ENCODE peak calls at places on chromosome 14, in nine cellular contexts. H, V, C, J, W, U, R, Z and I are unnamed samples.

GRCh38 chr14:73786942-73787759 is 64.5 kb upstream of the PTGR2 start:
- DNase-seq in H (peak), V (no peak), C (peak), J (peak), W (no peak), U (peak), R (peak), Z (peak), I (peak)

GRCh38 chr14:75523771-75524171 is 1.5 kb downstream of the BATF start:
- DNase-seq in H (no peak), V (peak), C (no peak), J (peak), W (no peak), U (peak), R (peak), Z (no peak), I (no peak)

GRCh38 chr14:75941030-75941429 is 40.8 kb downstream of the TGFB3 start:
- DNase-seq in H (no peak), V (peak), C (no peak), J (no peak), W (no peak), U (no peak), R (no peak), Z (no peak), I (no peak)

GRCh38 chr14:102212356-102212755 is 72.7 kb downstream of the WDR20 start:
- DNase-seq in H (no peak), V (no peak), C (no peak), J (no peak), W (no peak), U (no peak), R (no peak), Z (no peak), I (no peak)

GRCh38 chr14:95300697-95301526 is 18.8 kb downstream of the CLMN start:
- DNase-seq in H (no peak), V (no peak), C (no peak), J (no peak), W (no peak), U (no peak), R (no peak), Z (no peak), I (no peak)

GRCh38 chr14:69819607-69820006 is 22.6 kb upstream of the SLC10A1 start:
- DNase-seq in H (no peak), V (no peak), C (no peak), J (no peak), W (no peak), U (no peak), R (no peak), Z (no peak), I (no peak)

GRCh38 chr14:92315050-92315785 is 7.7 kb upstream of the SLC24A4 start:
- DNase-seq in H (no peak), V (no peak), C (no peak), J (no peak), W (no peak), U (no peak), R (no peak), Z (no peak), I (no peak)

GRCh38 chr14:35506927-35507326 is 27.0 kb upstream of the INSM2 start:
- DNase-seq in H (no peak), V (peak), C (no peak), J (peak), W (no peak), U (peak), R (no peak), Z (no peak), I (peak)

GRCh38 chr14:21915814-21916213 is 242.2 kb upstream of the OR4E1 start:
- DNase-seq in H (peak), V (peak), C (peak), J (peak), W (no peak), U (no peak), R (no peak), Z (no peak), I (peak)

GRCh38 chr14:92494512-92494911 is 19.1 kb upstream of the RIN3 start:
- DNase-seq in H (no peak), V (no peak), C (no peak), J (no peak), W (peak), U (no peak), R (peak), Z (no peak), I (no peak)

GRCh38 chr14:57732886-57733285 is 133.0 kb downstream of the SLC35F4 start:
- DNase-seq in H (peak), V (peak), C (no peak), J (peak), W (peak), U (peak), R (no peak), Z (no peak), I (peak)

GRCh38 chr14:103273847-103274615 is 60.0 kb upstream of the EIF5 start:
- DNase-seq in H (no peak), V (no peak), C (no peak), J (no peak), W (no peak), U (no peak), R (no peak), Z (no peak), I (no peak)

GRCh38 chr14:58947816-58948440 is 240.5 kb upstream of the DAAM1 start:
- DNase-seq in H (peak), V (peak), C (no peak), J (peak), W (peak), U (peak), R (peak), Z (no peak), I (peak)

GRCh38 chr14:79057333-79057732 is 887.2 kb downstream of the NRXN3 start:
- DNase-seq in H (no peak), V (peak), C (no peak), J (no peak), W (peak), U (no peak), R (no peak), Z (no peak), I (peak)

GRCh38 chr14:23300687-23301223 is 1.9 kb downstream of the PPP1R3E start:
- DNase-seq in H (peak), V (no peak), C (peak), J (peak), W (peak), U (no peak), R (peak), Z (peak), I (no peak)

GRCh38 chr14:38098074-38098846 is 109.4 kb upstream of the SSTR1 start:
- DNase-seq in H (no peak), V (peak), C (no peak), J (peak), W (peak), U (peak), R (no peak), Z (no peak), I (peak)

GRCh38 chr14:74476107-74476506 is 17.0 kb downstream of the NPC2 start:
- DNase-seq in H (no peak), V (no peak), C (no peak), J (no peak), W (no peak), U (no peak), R (no peak), Z (no peak), I (no peak)

GRCh38 chr14:63555572-63555971 is 12.4 kb upstream of the PPP2R5E start:
- DNase-seq in H (no peak), V (no peak), C (no peak), J (no peak), W (no peak), U (no peak), R (no peak), Z (no peak), I (no peak)

GRCh38 chr14:95300002-95300696 is 19.6 kb downstream of the CLMN start:
- DNase-seq in H (no peak), V (no peak), C (no peak), J (no peak), W (no peak), U (no peak), R (no peak), Z (peak), I (no peak)

GRCh38 chr14:106840258-106840657 is 1313.9 kb downstream of the TMEM121 start:
- DNase-seq in H (no peak), V (no peak), C (no peak), J (no peak), W (no peak), U (no peak), R (no peak), Z (peak), I (no peak)

GRCh38 chr14:35304812-35305462 is 12.8 kb downstream of the PSMA6 start:
- DNase-seq in H (no peak), V (no peak), C (no peak), J (no peak), W (no peak), U (no peak), R (no peak), Z (no peak), I (no peak)

GRCh38 chr14:79629891-79630560 is 581.3 kb downstream of the DIO2 start:
- DNase-seq in H (peak), V (no peak), C (no peak), J (no peak), W (peak), U (no peak), R (no peak), Z (no peak), I (peak)

GRCh38 chr14:26960049-26960688 is 362.3 kb upstream of the NOVA1 start:
- DNase-seq in H (no peak), V (no peak), C (no peak), J (peak), W (no peak), U (no peak), R (no peak), Z (no peak), I (no peak)

GRCh38 chr14:99175331-99176155 is 96.5 kb downstream of the BCL11B start:
- DNase-seq in H (no peak), V (no peak), C (no peak), J (no peak), W (no peak), U (no peak), R (no peak), Z (no peak), I (no peak)

GRCh38 chr14:74618078-74618952 is 6.3 kb upstream of the LTBP2 start:
- DNase-seq in H (no peak), V (peak), C (peak), J (peak), W (peak), U (peak), R (peak), Z (peak), I (peak)

GRCh38 chr14:35121026-35121886 is 534 bp downstream of the PPP2R3C start:
- DNase-seq in H (peak), V (peak), C (no peak), J (peak), W (peak), U (peak), R (no peak), Z (no peak), I (peak)

GRCh38 chr14:55084648-55085441 is 33.4 kb downstream of the MAPK1IP1L start:
- DNase-seq in H (no peak), V (no peak), C (no peak), J (no peak), W (no peak), U (no peak), R (no peak), Z (no peak), I (no peak)

GRCh38 chr14:94113490-94113889 is 3.0 kb downstream of the IFI27 start:
- DNase-seq in H (no peak), V (peak), C (peak), J (peak), W (no peak), U (peak), R (no peak), Z (no peak), I (peak)

GRCh38 chr14:64503434-64504309 is at the start of gene ZBTB25:
- DNase-seq in H (peak), V (peak), C (peak), J (peak), W (peak), U (peak), R (peak), Z (peak), I (peak)

GRCh38 chr14:98503086-98503815 is 768.7 kb downstream of the BCL11B start:
- DNase-seq in H (no peak), V (no peak), C (peak), J (peak), W (no peak), U (no peak), R (no peak), Z (no peak), I (no peak)

GRCh38 chr14:23763394-23763793 is 127.2 kb downstream of the DHRS2 start:
- DNase-seq in H (no peak), V (no peak), C (no peak), J (no peak), W (no peak), U (no peak), R (no peak), Z (no peak), I (no peak)

GRCh38 chr14:69504775-69505174 is 20.2 kb downstream of the PLEKHD1 start:
- DNase-seq in H (no peak), V (no peak), C (no peak), J (no peak), W (no peak), U (no peak), R (no peak), Z (no peak), I (no peak)

DNA sequence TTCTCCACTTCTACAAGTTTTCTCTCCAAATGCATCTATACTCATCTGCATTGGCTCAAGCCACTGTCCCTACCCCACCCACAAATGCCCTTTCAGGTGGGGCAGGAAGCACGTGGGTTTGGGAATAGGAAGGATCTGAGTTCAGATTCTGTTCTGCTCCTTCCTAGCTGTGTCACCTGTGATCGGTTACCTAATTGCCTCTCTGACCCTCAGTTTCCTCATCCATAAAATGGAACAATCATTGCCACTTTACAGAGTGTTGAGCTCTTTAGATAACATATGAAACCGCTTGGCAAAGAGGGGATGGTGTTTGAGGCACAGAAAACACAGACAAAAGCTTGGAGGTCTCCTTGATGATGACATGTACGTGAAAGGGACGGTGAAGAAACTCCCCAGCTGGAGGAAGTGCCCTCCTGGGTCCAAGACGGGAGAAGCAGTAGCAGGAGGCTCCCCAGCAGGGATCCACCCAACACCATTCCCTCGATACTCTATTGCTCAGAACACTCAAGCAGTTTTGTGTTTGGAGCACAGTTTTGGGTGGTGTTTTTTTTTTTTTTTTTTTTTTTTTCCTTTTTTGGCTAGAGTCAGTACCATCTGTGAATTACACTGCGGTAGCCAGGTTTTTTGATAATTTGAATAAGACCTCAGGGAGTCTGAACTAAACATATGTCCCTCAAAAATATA is 34.4 kb downstream of the FOXN3 start:
- DNase-seq in H (no peak), V (no peak), C (no peak), J (no peak), W (no peak), U (no peak), R (no peak), Z (no peak), I (no peak)
- H3K4me3 ChIP-seq in H (no peak), V (no peak), C (no peak), J (no peak), W (no peak), U (no peak), R (no peak), Z (no peak), I (no peak)

GRCh38 chr14:24840204-24840893 is 206.4 kb upstream of the GZMB start:
- DNase-seq in H (no peak), V (no peak), C (no peak), J (no peak), W (no peak), U (no peak), R (no peak), Z (no peak), I (peak)

GRCh38 chr14:24845851-24846250 is 204.1 kb downstream of the STXBP6 start:
- DNase-seq in H (no peak), V (no peak), C (no peak), J (no peak), W (no peak), U (no peak), R (no peak), Z (no peak), I (no peak)

GRCh38 chr14:24847568-24847967 is 202.4 kb downstream of the STXBP6 start:
- DNase-seq in H (no peak), V (peak), C (no peak), J (no peak), W (peak), U (peak), R (no peak), Z (no peak), I (no peak)

GRCh38 chr14:24843494-24843893 is 206.5 kb downstream of the STXBP6 start:
- DNase-seq in H (no peak), V (no peak), C (no peak), J (no peak), W (peak), U (no peak), R (peak), Z (no peak), I (no peak)

DNA sequence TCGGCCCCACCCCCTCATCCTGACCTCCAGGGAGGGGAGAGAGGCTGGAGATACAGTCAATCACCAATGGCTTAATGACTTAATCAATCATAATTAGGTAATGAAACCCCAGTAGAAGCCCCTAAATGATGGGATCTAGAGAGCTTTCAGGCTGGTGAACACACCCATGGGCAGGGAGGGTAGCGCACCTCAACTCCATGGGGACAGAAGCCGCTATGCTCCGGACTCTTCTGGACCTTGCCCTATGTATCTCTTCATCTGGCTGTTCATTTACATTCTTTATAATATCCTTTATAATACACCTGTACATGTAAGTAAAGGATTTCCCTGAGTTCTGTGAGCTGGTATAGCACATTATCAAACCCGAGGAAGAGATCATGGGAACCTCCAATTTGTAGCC is 205.9 kb downstream of the STXBP6 start:
- DNase-seq in H (no peak), V (no peak), C (no peak), J (no peak), W (no peak), U (no peak), R (no peak), Z (no peak), I (no peak)
- TF ChIP-seq CTCF in H (no peak), V (no peak), C (no peak), J (no peak), W (no peak), U (no peak), R (no peak), Z (no peak), I (no peak)

DNA sequence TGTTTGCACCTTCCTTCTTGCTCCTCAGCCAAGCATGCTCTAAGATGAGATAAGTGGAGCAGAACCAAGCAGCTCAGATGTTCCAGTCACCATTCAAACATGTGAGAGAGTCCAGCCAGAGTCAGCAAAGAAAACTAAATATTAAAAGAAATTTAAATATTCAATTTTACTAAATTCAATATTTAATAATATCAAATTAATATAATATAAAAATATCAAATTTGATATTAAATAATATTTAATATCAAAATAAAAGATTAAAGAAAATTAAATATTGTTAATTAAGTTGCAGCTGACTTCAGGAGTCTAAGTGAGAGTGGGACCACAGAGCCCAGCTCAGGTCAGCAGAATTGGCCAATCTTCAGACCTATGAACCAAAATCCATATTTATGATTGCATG is 526.1 kb upstream of the FLRT2 start:
- DNase-seq in H (no peak), V (no peak), C (no peak), J (no peak), W (no peak), U (no peak), R (no peak), Z (no peak), I (no peak)
- H3K4me3 ChIP-seq in H (no peak), V (no peak), C (no peak), J (no peak), W (no peak), U (no peak), R (no peak), Z (no peak), I (no peak)

DNA sequence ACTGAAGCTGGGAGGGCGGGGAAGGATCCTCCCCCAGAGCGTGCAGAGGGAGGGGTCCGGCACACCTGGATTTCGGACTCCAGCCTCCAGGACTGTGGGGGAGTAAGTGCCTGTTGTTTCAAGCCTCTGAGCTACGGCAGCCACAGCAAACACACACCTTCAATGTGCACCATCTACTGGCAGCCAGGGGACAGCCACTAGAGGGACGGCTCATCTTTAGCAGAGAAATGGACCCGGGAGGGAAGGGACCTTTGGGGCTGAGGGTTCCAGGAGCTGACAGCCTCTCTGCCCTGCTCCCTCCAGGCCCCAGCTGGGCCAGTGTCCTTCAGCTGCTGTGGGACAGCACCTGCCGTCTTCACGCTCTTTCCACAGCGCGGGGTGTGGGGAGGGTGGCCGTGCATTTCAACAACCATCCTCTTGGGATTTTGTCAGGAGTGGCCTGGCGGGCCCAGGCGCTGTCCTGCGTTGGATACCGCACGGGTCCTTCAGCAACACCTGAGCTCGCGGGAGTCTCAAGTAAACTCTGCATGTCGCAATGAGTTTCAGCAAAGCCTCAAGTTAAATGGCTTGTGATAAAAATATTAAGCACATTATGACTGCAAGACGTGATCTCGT is 209.2 kb upstream of the C14orf180 start:
- DNase-seq in H (peak), V (no peak), C (no peak), J (no peak), W (no peak), U (no peak), R (peak), Z (no peak), I (peak)
- TF ChIP-seq CTCF in H (peak), V (no peak), C (no peak), J (no peak), W (no peak), U (no peak), R (peak), Z (peak), I (peak)